ENCODE peak calls at places on chromosomes 3 and 15, in seven cellular contexts. V is OCI-LY7, Q is astrocyte, L is SJSA1, N is sigmoid colon, X is upper lobe of right lung, T is PC-3. S is an unnamed sample.

GRCh38 chr3:188389711-188390346 is 235.9 kb downstream of the LPP start:
- DNase-seq in X (no peak), T (no peak), Q (no peak), N (peak; percentile 73), V (peak; percentile 92), L (peak; percentile 30), S (no peak)

GRCh38 chr15:40929730-40930429 is 740 bp downstream of the DLL4 start:
- DNase-seq in L (peak; percentile 42), V (no peak), Q (peak; percentile 53), X (peak; percentile 84), N (no peak), T (peak; percentile 51), S (peak; percentile 52)

GRCh38 chr15:62821384-62822131 is 221.0 kb upstream of the TPM1 start:
- DNase-seq in X (no peak), N (no peak), T (no peak), V (no peak), L (no peak), Q (no peak), S (no peak)

GRCh38 chr3:56086355-56086754 is 381.9 kb downstream of the ERC2 start:
- DNase-seq in X (no peak), V (no peak), L (no peak), N (no peak), Q (peak; percentile 48), T (no peak), S (no peak)

GRCh38 chr15:98799991-98800390 is 151.7 kb downstream of the IGF1R start:
- DNase-seq in T (no peak), N (no peak), Q (no peak), X (no peak), L (no peak), V (no peak), S (no peak)

GRCh38 chr3:200747-201146 is 4.2 kb downstream of the CHL1 start:
- DNase-seq in X (no peak), N (no peak), V (no peak), L (no peak), Q (no peak), T (no peak), S (no peak)

GRCh38 chr15:41957021-41957897 is 15.1 kb downstream of the EHD4 start:
- DNase-seq in X (no peak), Q (no peak), V (no peak), L (no peak), T (no peak), N (no peak), S (no peak)

GRCh38 chr3:138963161-138963560 is 16.1 kb downstream of the FOXL2NB start:
- DNase-seq in Q (no peak), V (no peak), L (no peak), N (no peak), X (no peak), T (no peak), S (no peak)

GRCh38 chr3:175716451-175716850 is 857.3 kb downstream of the NAALADL2 start:
- DNase-seq in Q (peak; percentile 12), L (no peak), X (no peak), T (no peak), V (no peak), N (no peak), S (peak; percentile 10)

GRCh38 chr15:91021516-91022074 is 799 bp downstream of the VPS33B start:
- DNase-seq in T (no peak), N (no peak), X (no peak), Q (peak; percentile 4), V (peak; percentile 7), L (no peak), S (no peak)

GRCh38 chr15:52683585-52683984 is 4.4 kb upstream of the ATOSA start:
- DNase-seq in T (no peak), X (no peak), V (peak; percentile 86), L (no peak), Q (no peak), N (no peak), S (no peak)

GRCh38 chr3:152444029-152444641 is 175.4 kb downstream of the MBNL1 start:
- DNase-seq in L (peak; percentile 42), X (no peak), V (peak; percentile 71), Q (peak; percentile 42), N (no peak), T (peak; percentile 78), S (no peak)

GRCh38 chr15:38196116-38196515 is 56.5 kb upstream of the SPRED1 start:
- DNase-seq in L (no peak), V (no peak), T (no peak), Q (no peak), N (no peak), X (no peak), S (no peak)

GRCh38 chr3:148026009-148026588 is 616.9 kb downstream of the ZIC1 start:
- DNase-seq in V (no peak), X (no peak), N (no peak), L (no peak), T (no peak), Q (no peak), S (no peak)

GRCh38 chr3:148034353-148034752 is 625.2 kb downstream of the ZIC1 start:
- DNase-seq in T (no peak), X (no peak), N (no peak), Q (no peak), V (no peak), L (no peak), S (no peak)

GRCh38 chr3:148036331-148036881 is 627.2 kb downstream of the ZIC1 start:
- DNase-seq in T (peak; percentile 6), L (no peak), N (no peak), V (no peak), Q (peak; percentile 68), X (no peak), S (peak; percentile 29)

GRCh38 chr3:148030975-148031374 is 621.8 kb downstream of the ZIC1 start:
- DNase-seq in X (no peak), N (no peak), Q (no peak), V (no peak), L (no peak), T (no peak), S (no peak)
- H3K4me3 ChIP-seq in X (no peak overlapping the region), N (no peak overlapping the region), Q (no peak overlapping the region), V (no peak overlapping the region), L (no peak overlapping the region), T (no peak overlapping the region), S (no peak overlapping the region)

DNA sequence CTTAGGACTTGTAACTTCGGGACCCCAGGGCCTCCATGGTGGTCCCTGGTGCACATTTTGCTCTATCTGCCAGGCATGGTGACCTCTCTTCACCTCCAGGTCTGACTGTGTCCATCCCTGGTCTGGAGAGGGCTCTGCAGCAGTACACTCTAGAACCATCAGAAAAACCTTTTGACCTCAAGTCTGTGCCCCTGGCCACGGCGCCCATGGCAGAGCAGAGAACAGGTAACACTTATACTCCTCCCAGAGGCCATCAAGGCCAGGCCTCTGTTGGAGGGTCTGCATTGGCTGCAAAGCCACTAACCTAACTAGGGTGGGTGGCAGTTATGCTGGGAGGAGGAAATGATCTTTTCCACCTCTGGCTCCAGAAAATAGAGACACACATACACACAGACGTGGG is 10.3 kb upstream of the HMCES start:
- DNase-seq in N (peak; percentile 20), L (no peak), T (no peak), V (no peak), X (no peak), Q (no peak), S (no peak)
- H3K36me3 ChIP-seq in N (peaks cover 100% of the 10 kb centered on the region), L (peaks cover 99% of the 10 kb centered on the region), T (peaks cover 54% of the 10 kb centered on the region), V (peaks cover 99% of the 10 kb centered on the region), X (peaks cover 100% of the 10 kb centered on the region), Q (peaks cover 86% of the 10 kb centered on the region), S (peaks cover 95% of the 10 kb centered on the region)

DNA sequence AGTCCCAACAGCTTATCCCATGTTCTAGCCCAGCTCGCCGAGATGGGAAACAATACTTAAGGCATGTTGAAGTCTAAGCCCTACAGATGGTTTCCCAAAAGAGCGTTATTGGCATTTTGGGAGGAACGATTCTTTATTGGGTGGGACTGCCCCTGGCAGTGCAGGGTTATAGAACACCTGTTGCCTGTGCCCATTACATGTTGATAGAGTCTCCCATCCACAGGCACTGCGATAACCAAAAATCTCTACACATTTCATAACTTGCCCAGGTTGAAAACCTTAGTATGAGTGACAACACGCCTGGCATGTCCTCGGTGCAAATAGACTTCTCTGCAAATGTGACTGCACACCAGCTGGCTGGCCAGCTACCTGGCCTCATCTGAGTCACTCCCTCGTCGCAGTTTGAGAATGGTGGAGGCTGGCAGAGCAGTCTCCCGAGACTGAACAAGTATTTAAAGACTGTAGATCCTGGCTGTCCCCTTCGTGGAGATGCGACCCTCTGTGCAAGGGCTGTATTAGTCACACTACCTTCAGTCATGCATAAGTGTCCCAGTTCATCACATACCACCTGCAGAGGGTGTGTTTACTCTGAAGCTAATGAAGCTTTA is 18.7 kb downstream of the ZNF80 start:
- DNase-seq in L (no peak), Q (no peak), N (no peak), X (no peak), V (peak; percentile 35), T (no peak), S (no peak)
- H3K9me3 ChIP-seq in L (no peaks in the 10 kb centered on the region), Q (no peaks in the 10 kb centered on the region), N (no peaks in the 10 kb centered on the region), X (no peaks in the 10 kb centered on the region), V (no peaks in the 10 kb centered on the region), T (no peaks in the 10 kb centered on the region), S (no peaks in the 10 kb centered on the region)

DNA sequence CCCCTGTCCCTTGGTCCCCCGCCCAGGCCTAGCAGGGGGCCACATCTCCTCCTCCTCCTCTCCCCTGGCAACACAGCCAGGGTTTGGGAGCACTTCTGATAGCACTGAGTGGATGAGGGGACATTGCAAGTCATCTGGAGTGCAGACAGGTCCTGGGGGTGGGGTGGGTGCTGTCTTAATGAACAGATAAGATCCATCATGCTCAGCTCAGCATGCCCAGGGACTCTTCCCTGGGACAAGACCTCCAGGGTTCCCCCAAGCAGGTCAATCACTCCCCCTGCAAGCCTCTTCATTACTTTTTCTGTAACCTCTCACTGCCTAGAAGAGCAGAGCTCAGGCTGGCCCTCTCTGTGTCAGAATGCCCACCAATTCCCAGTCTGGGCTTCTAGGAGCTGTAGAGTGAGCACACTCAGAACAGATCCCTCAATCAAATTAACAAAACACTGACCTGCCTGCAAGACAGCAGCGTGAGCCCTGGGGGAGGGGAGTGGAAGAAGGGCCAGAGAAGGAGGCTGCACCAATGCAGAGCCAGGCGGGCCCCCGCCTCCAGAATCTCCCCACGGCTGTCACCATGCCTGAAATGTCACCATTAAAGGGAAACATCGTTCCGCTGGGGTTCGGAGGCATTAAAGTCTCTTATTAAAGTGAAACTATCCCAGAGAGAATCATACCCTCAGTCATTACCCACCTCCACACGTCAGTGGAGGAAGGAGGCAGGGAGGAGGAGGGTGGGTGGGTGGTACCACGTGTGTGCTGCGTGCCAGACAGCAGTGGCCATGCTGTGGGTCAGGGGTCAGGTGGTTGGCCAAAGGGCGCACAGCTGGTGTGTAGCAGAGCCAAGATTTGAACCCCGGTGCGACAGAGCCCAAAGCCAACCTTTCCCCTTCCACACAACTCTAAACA is 114.7 kb upstream of the LINGO1 start:
- DNase-seq in N (no peak), L (no peak), Q (no peak), V (no peak), T (no peak), X (no peak), S (no peak)
- H3K4me3 ChIP-seq in N (no peak overlapping the region), L (no peak overlapping the region), Q (no peak overlapping the region), V (no peak overlapping the region), T (no peak overlapping the region), X (no peak overlapping the region), S (no peak overlapping the region)

DNA sequence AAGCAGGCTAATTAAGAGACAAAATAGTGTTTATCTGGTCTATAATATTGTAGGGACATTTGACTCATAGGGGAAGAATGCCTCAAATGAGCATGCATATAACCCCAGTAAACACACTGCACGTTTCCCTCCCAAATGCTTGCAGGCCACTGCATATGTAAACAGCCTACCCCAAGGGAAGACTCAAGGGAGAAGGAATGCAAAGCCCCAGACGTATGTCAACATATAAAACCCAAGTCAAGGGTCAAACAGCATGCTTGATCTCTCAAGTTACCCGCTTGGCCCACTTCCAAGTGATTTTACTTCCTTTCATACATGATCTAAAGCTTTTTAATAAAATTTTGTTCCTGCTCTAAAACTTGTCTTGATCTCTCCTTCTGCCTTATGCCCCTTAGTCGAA is 1090.0 kb downstream of the OTOL1 start:
- DNase-seq in T (peak; percentile 80), X (no peak), L (no peak), N (no peak), Q (no peak), V (no peak), S (no peak)
- H3K36me3 ChIP-seq in T (no peaks in the 10 kb centered on the region), X (no peaks in the 10 kb centered on the region), L (no peaks in the 10 kb centered on the region), N (no peaks in the 10 kb centered on the region), Q (no peaks in the 10 kb centered on the region), V (no peaks in the 10 kb centered on the region), S (no peaks in the 10 kb centered on the region)

S was measured in MG63.